ENCODE peak calls at places on chromosome 14, in four cellular contexts. A, Y, I and D are unnamed samples.
A peak's percentile ranks its signal among the peaks of the same experiment; 100 is the strongest.

GRCh38 chr14:95895720-95896119 is 19.1 kb downstream of the TUNAR start:
- DNase-seq in A (no peak), Y (no peak), I (no peak), D (no peak)

GRCh38 chr14:96038920-96039632 is at the start of gene C14orf132:
- DNase-seq in A (peak; percentile 33), Y (peak; percentile 67), I (peak; percentile 69), D (peak; percentile 66)

GRCh38 chr14:31968107-31968810 is 108.8 kb upstream of the ARHGAP5 start:
- DNase-seq in A (no peak), Y (no peak), I (no peak), D (no peak)

GRCh38 chr14:31190717-31191263 is 16.8 kb downstream of the HECTD1 start:
- DNase-seq in A (no peak), Y (no peak), I (no peak), D (no peak)

GRCh38 chr14:106831322-106831720 is 1304.9 kb downstream of the TMEM121 start:
- DNase-seq in A (no peak), Y (peak; percentile 66), I (no peak), D (no peak)

GRCh38 chr14:91281346-91281745 is 36.8 kb upstream of the GPR68 start:
- DNase-seq in A (no peak), Y (no peak), I (no peak), D (no peak)

GRCh38 chr14:98210045-98210678 is 1061.8 kb downstream of the BCL11B start:
- DNase-seq in A (no peak), Y (no peak), I (no peak), D (no peak)

GRCh38 chr14:69658664-69659261 is 47.4 kb downstream of the SUSD6 start:
- DNase-seq in A (no peak), Y (no peak), I (no peak), D (no peak)

GRCh38 chr14:102729825-102730224 is 47.4 kb upstream of the TRAF3 start:
- DNase-seq in A (no peak), Y (no peak), I (no peak), D (no peak)

GRCh38 chr14:58107041-58107440 is 45.0 kb downstream of the ARMH4 start:
- DNase-seq in A (no peak), Y (no peak), I (no peak), D (no peak)

GRCh38 chr14:90649096-90649495 is 167.1 kb downstream of the TTC7B start:
- DNase-seq in A (no peak), Y (no peak), I (no peak), D (no peak)

GRCh38 chr14:59848671-59849070 is 21.9 kb downstream of the RTN1 start:
- DNase-seq in A (no peak), Y (no peak), I (no peak), D (no peak)

GRCh38 chr14:57486767-57487379 is 6.8 kb downstream of the CCDC198 start:
- DNase-seq in A (no peak), Y (no peak), I (no peak), D (no peak)

GRCh38 chr14:104389326-104390220 is 190.0 kb upstream of the C14orf180 start:
- DNase-seq in A (peak; percentile 8), Y (no peak), I (peak; percentile 5), D (peak; percentile 4)

GRCh38 chr14:51298895-51299294 is 58.8 kb downstream of the TMX1 start:
- DNase-seq in A (no peak), Y (no peak), I (no peak), D (no peak)

GRCh38 chr14:41505491-41505890 is 101.2 kb upstream of the LRFN5 start:
- DNase-seq in A (no peak), Y (no peak), I (no peak), D (no peak)

GRCh38 chr14:103775506-103775905 is 59.9 kb downstream of the ZFYVE21 start:
- DNase-seq in A (no peak), Y (no peak), I (no peak), D (no peak)

GRCh38 chr14:90495357-90496276 is 98.8 kb downstream of the CALM1 start:
- DNase-seq in A (no peak), Y (peak; percentile 43), I (peak; percentile 64), D (no peak)

GRCh38 chr14:72513346-72513745 is 380.6 kb downstream of the DPF3 start:
- DNase-seq in A (no peak), Y (no peak), I (no peak), D (no peak)

GRCh38 chr14:22766457-22767322 is at the start of gene OXA1L:
- DNase-seq in A (peak; percentile 97), Y (peak; percentile 98), I (peak; percentile 99), D (peak; percentile 99)

GRCh38 chr14:24366664-24367505 is 1.1 kb upstream of the NFATC4 start:
- DNase-seq in A (peak; percentile 73), Y (peak; percentile 94), I (peak; percentile 90), D (peak; percentile 95)
- TF ChIP-seq POLR2A in A (no peak), Y (peak; percentile 74), I (peak; percentile 67), D (peak; percentile 79)

DNA sequence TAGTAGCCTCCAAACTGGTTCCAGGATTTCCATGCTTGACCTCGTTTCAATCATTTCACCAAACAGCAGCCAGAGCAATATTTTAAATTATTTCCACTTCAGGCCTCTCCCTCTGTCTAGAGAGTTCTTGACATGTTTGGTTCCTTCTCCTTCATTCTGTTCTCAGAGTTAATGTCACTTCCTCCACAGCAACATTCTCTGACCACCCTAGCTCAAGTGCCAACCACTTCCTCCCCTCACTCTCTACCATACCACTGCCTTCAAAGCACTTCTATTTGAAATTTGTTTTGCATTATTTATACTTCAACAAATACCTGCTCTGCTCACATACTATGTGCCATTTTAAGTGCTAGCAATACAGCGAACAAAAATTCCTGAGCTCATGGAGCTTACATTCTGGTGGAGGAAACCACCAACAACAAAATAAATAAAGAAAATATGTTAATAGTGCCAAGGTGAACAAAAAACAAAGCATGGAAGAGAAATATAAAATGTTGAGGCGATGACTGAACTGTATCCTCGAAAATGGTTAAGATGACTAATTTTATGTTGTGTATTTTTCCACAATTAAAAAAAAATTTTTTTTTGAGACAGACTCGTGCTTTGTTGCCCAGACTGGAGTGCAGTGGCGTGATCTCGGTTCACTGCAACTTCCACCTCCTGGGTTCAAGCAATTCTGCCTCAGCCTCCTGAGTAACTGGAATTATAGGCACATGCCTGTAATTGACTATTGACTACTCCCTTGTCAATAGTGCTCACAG is 17.3 kb downstream of the BAZ1A start:
- DNase-seq in A (no peak), Y (no peak), I (no peak), D (no peak)
- H3K36me3 ChIP-seq in A (peaks cover 7% of the 10 kb centered on the region), Y (no peaks in the 10 kb centered on the region), I (peaks cover 55% of the 10 kb centered on the region), D (no peaks in the 10 kb centered on the region)

DNA sequence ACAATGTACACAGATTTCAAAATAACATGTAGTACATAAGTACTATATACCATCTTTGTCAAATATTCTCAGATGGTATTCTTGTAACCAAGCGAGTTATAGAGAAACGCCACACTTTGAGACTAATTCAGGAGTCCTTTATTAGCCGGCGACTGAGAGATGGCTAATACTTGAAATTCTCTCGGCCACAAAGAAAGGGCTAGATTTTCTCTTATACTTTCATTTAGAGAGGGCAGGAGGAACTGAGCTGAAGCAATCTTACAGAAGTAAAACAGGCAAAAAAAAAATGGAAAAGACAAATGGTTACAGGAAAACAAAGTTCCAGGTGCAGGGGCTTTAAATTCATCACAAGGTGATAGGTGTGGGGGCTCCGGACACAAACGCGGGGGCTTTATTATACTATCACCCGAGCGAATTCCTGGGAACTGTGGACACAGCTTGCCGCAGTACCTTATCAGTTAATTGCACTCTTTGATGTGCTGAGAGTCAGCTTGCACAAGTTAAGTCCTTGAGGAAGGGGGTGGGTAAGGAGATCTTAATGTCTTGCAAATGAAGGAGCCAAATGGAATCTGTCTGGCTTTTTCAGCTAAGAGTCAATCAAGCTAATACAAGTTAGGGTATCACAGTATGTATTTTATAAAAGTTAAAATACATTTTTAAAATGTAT is 382.3 kb downstream of the KCNH5 start:
- DNase-seq in A (no peak), Y (no peak), I (no peak), D (no peak)
- TF ChIP-seq POLR2A in A (no peak), Y (no peak), I (no peak), D (no peak)

DNA sequence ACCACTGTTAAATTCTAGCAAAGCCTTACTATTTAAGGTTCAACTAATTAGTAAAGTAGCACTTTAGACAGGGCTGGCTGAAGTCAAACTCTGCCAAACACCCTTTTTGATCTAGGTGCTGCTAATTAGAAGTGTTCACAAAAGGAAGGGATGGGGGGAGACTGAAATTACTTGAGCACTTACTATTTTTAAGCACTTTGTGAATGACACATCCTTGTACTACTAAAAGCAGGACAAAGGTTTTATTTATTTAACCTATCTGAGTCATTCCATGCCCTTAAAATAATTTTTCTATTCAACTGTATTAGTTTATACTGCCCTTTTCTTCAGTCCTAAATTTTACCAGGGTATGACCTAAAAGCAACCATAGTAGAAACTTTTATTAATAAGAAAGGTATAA is 20.1 kb downstream of the MBIP start:
- DNase-seq in A (no peak), Y (no peak), I (no peak), D (no peak)
- H3K36me3 ChIP-seq in A (peaks cover 48% of the 10 kb centered on the region), Y (no peaks in the 10 kb centered on the region), I (peaks cover 77% of the 10 kb centered on the region), D (no peaks in the 10 kb centered on the region)

GRCh38 chr14:61585598-61586538 is 109.4 kb upstream of the HIF1A start:
- DNase-seq in A (no peak), Y (peak; percentile 58), I (peak; percentile 81), D (peak; percentile 82)
- TF ChIP-seq POLR2A in A (no peak), Y (no peak), I (no peak), D (no peak)

GRCh38 chr14:83356080-83356479 is 1822.4 kb upstream of the SEL1L start:
- DNase-seq in A (no peak), Y (no peak), I (no peak), D (no peak)
- H3K36me3 ChIP-seq in A (no peaks in the 10 kb centered on the region), Y (no peaks in the 10 kb centered on the region), I (no peaks in the 10 kb centered on the region), D (no peaks in the 10 kb centered on the region)

GRCh38 chr14:99602788-99603415 is 1.1 kb downstream of the CCDC85C start:
- DNase-seq in A (no peak), Y (no peak), I (no peak), D (peak; percentile 49)

GRCh38 chr14:99603471-99603933 is 505 bp downstream of the CCDC85C start:
- DNase-seq in A (no peak), Y (peak; percentile 33), I (no peak), D (peak; percentile 65)

GRCh38 chr14:99601301-99601945 is 2.6 kb downstream of the CCDC85C start:
- DNase-seq in A (no peak), Y (peak; percentile 54), I (no peak), D (no peak)

GRCh38 chr14:99600232-99600888 is 3.6 kb downstream of the CCDC85C start:
- DNase-seq in A (no peak), Y (no peak), I (no peak), D (no peak)

GRCh38 chr14:99602054-99602787 is 1.8 kb downstream of the CCDC85C start:
- DNase-seq in A (no peak), Y (peak; percentile 73), I (no peak), D (no peak)
- TF ChIP-seq POLR2A in A (no peak), Y (peak; percentile 79), I (no peak), D (no peak)

GRCh38 chr14:75648066-75648838 is 12.4 kb downstream of the ERG28 start:
- DNase-seq in A (peak; percentile 90), Y (no peak), I (peak; percentile 42), D (peak; percentile 58)
- H3K36me3 ChIP-seq in A (peaks cover 27% of the 10 kb centered on the region), Y (no peaks in the 10 kb centered on the region), I (peaks cover 67% of the 10 kb centered on the region), D (no peaks in the 10 kb centered on the region)